ENCODE peak calls at places on chromosomes 2 and 18, in nine cellular contexts. T is natural killer cell; S is left cardiac atrium; M is stimulated activated naive CD8-positive, alpha-beta T cell treated with anti-CD3 and anti-CD28 coated beads, Interleukin-15, amount 100 ng/mL, for 72 hours; K is pancreas; X is heart right ventricle; P is CD4-positive, CD25-positive, alpha-beta regulatory T cell; L is A549; Z is CD8-positive, alpha-beta T cell. B is an unnamed sample.

GRCh38 chr2:42961385-42961800 is 169.0 kb upstream of the HAAO start:
- ATAC-seq in Z (no peak), S (peak; percentile 60), X (peak; percentile 55), L (no peak), P (no peak), K (peak; percentile 3), T (peak; percentile 52), M (no peak), B (peak; percentile 37)

GRCh38 chr2:127024769-127025356 is 82.1 kb downstream of the BIN1 start:
- ATAC-seq in T (no peak), K (peak; percentile 84), P (no peak), X (peak; percentile 79), L (peak; percentile 93), S (peak; percentile 81), Z (no peak), M (peak; percentile 35), B (no peak)

GRCh38 chr2:75482398-75482797 is 78.3 kb downstream of the EVA1A start:
- ATAC-seq in P (no peak), M (no peak), S (no peak), K (no peak), L (no peak), X (no peak), Z (no peak), T (no peak), B (no peak)

GRCh38 chr2:75233965-75234364 is 34.6 kb upstream of the TACR1 start:
- ATAC-seq in L (peak; percentile 48), S (no peak), Z (no peak), T (no peak), X (no peak), M (no peak), P (no peak), K (no peak), B (no peak)

GRCh38 chr2:148716378-148716777 is 71.8 kb downstream of the EPC2 start:
- ATAC-seq in P (no peak), L (no peak), X (no peak), M (no peak), K (no peak), Z (no peak), T (no peak), S (peak; percentile 28), B (no peak)

GRCh38 chr2:54949431-54949830 is 100.8 kb downstream of the RTN4 start:
- ATAC-seq in T (no peak), L (no peak), X (no peak), Z (no peak), P (no peak), S (no peak), K (no peak), M (no peak), B (no peak)

GRCh38 chr2:216424305-216424704 is 12.0 kb downstream of the SMARCAL1 start:
- ATAC-seq in P (no peak), Z (no peak), K (no peak), M (no peak), L (no peak), S (no peak), X (no peak), T (no peak), B (no peak)

GRCh38 chr18:35393716-35394115 is 16.6 kb upstream of the ZNF396 start:
- ATAC-seq in P (no peak), T (no peak), Z (no peak), K (no peak), X (no peak), L (no peak), S (no peak), M (no peak), B (no peak)